ENCODE peak calls at places on chromosomes 6 and 20, in seven cellular contexts. F, B, U, R, J, T and C are unnamed samples.

GRCh38 chr6:103908898-103909297 is 950.8 kb downstream of the HACE1 start:
- DNase-seq in T (no peak), U (no peak), J (no peak), F (no peak), R (no peak), B (no peak), C (no peak)

GRCh38 chr20:47360207-47360488 is 3.6 kb upstream of the ZMYND8 start:
- DNase-seq in U (no peak), B (no peak), J (no peak), F (no peak), T (no peak), R (no peak), C (no peak)

GRCh38 chr6:29474996-29475395 is 12.8 kb downstream of the MAS1L start:
- DNase-seq in T (no peak), R (no peak), F (no peak), U (no peak), B (no peak), J (no peak), C (no peak)

GRCh38 chr20:474581-474980 is 12.2 kb upstream of the TBC1D20 start:
- DNase-seq in J (no peak), B (no peak), U (no peak), T (no peak), F (no peak), R (no peak), C (no peak)

GRCh38 chr6:24690561-24690960 is 23.7 kb downstream of the ACOT13 start:
- DNase-seq in B (no peak), U (no peak), T (no peak), F (no peak), J (no peak), R (no peak), C (no peak)

GRCh38 chr20:21125072-21125848 is 622 bp upstream of the KIZ start:
- DNase-seq in J (no peak), U (peak), T (no peak), F (peak), R (no peak), B (peak), C (peak)

GRCh38 chr6:38266921-38267354 is 372.8 kb downstream of the BTBD9 start:
- DNase-seq in J (no peak), R (no peak), B (no peak), F (no peak), U (no peak), T (no peak), C (no peak)

GRCh38 chr6:154509421-154510143 is 903 bp downstream of the CNKSR3 start:
- DNase-seq in J (no peak), F (peak), T (no peak), U (no peak), B (peak), R (peak), C (peak)

GRCh38 chr6:126696921-126697693 is 357.2 kb downstream of the CENPW start:
- DNase-seq in J (no peak), F (peak), R (no peak), B (no peak), T (no peak), U (no peak), C (no peak)

GRCh38 chr20:9617062-9617461 is 102.7 kb downstream of the LAMP5 start:
- DNase-seq in B (peak), U (peak), F (peak), J (peak), T (peak), R (peak), C (peak)

GRCh38 chr6:158830736-158831135 is 11.6 kb upstream of the EZR start:
- DNase-seq in F (no peak), T (no peak), U (no peak), R (no peak), B (no peak), J (no peak), C (no peak)

GRCh38 chr6:33904050-33904827 is 100.4 kb upstream of the MLN start:
- DNase-seq in F (no peak), J (peak), R (no peak), T (peak), U (peak), B (no peak), C (peak)

GRCh38 chr20:44552950-44553908 is 29.1 kb upstream of the PKIG start:
- DNase-seq in T (no peak), R (no peak), J (no peak), F (peak), U (no peak), B (no peak), C (no peak)

GRCh38 chr20:1619861-1620444 is at the start of gene SIRPB1:
- DNase-seq in T (peak), R (no peak), U (peak), B (no peak), J (no peak), F (no peak), C (no peak)

GRCh38 chr6:15654250-15654649 is 8.6 kb downstream of the DTNBP1 start:
- DNase-seq in R (no peak), T (no peak), U (no peak), J (no peak), F (no peak), B (no peak), C (no peak)

GRCh38 chr6:80523531-80523970 is 417.1 kb downstream of the BCKDHB start:
- DNase-seq in T (no peak), J (no peak), F (no peak), R (peak), U (no peak), B (peak), C (no peak)

GRCh38 chr6:89084542-89084941 is 4.0 kb downstream of the PNRC1 start:
- DNase-seq in T (no peak), R (no peak), B (no peak), J (no peak), F (no peak), U (no peak), C (no peak)

GRCh38 chr6:42276008-42276890 is 58.6 kb upstream of the MRPS10 start:
- DNase-seq in U (no peak), B (no peak), R (no peak), F (no peak), T (no peak), J (no peak), C (no peak)

GRCh38 chr20:49452011-49452482 is 30.4 kb downstream of the KCNB1 start:
- DNase-seq in R (no peak), T (no peak), U (no peak), B (no peak), J (no peak), F (no peak), C (no peak)

GRCh38 chr6:105301756-105302616 is 100.9 kb downstream of the PREP start:
- DNase-seq in B (no peak), T (no peak), F (no peak), J (no peak), R (no peak), U (no peak), C (no peak)

GRCh38 chr20:10079964-10080363 is 45.2 kb downstream of the ANKEF1 start:
- DNase-seq in R (no peak), B (no peak), J (no peak), T (no peak), U (no peak), F (no peak), C (no peak)

GRCh38 chr6:118252474-118252873 is 295.6 kb upstream of the PLN start:
- DNase-seq in R (no peak), U (no peak), T (no peak), F (no peak), J (no peak), B (no peak), C (no peak)

GRCh38 chr6:32255212-32256153 is 31.6 kb upstream of the NOTCH4 start:
- DNase-seq in J (peak), T (no peak), U (no peak), R (peak), F (no peak), B (no peak), C (peak)

GRCh38 chr6:13715444-13715883 is 3.8 kb upstream of the RANBP9 start:
- DNase-seq in B (no peak), T (no peak), F (no peak), J (no peak), R (no peak), U (no peak), C (no peak)

GRCh38 chr6:121885399-121886152 is 450.1 kb downstream of the GJA1 start:
- DNase-seq in B (no peak), U (no peak), J (no peak), F (no peak), T (no peak), R (no peak), C (no peak)

GRCh38 chr6:43951063-43951755 is 176.0 kb downstream of the MRPL14 start:
- DNase-seq in U (peak), J (no peak), F (no peak), R (peak), T (peak), B (peak), C (peak)

GRCh38 chr20:37500311-37500710 is 20.7 kb upstream of the NNAT start:
- DNase-seq in J (no peak), F (no peak), R (no peak), U (no peak), T (no peak), B (no peak), C (no peak)

GRCh38 chr6:53573299-53573698 is 28.4 kb upstream of the GCLC start:
- DNase-seq in B (no peak), F (no peak), J (no peak), T (no peak), R (no peak), U (no peak), C (no peak)